ENCODE peak calls at places on chromosome 14, in five cellular contexts. One of them, this sample, is unnamed.

GRCh38 chr14:104346608-104347007 is 208.2 kb downstream of the KIF26A start:
- DNase-seq in neural progenitor cell: no peak
- DNase-seq in AG04450: no peak
- DNase-seq in fibroblast of lung: no peak
- DNase-seq in substantia nigra: no peak
- DNase-seq in this sample: no peak

GRCh38 chr14:54722791-54723432 is 156.0 kb downstream of the SAMD4A start:
- DNase-seq in neural progenitor cell: peak; percentile 56
- DNase-seq in fibroblast of lung: peak; percentile 50
- DNase-seq in AG04450: no peak
- DNase-seq in substantia nigra: no peak
- DNase-seq in this sample: no peak

GRCh38 chr14:95363468-95363954 is 43.8 kb upstream of the CLMN start:
- DNase-seq in AG04450: no peak
- DNase-seq in fibroblast of lung: no peak
- DNase-seq in substantia nigra: no peak
- DNase-seq in neural progenitor cell: no peak
- DNase-seq in this sample: no peak

GRCh38 chr14:64983439-64984310 is 3.0 kb upstream of the FNTB start:
- DNase-seq in substantia nigra: no peak
- DNase-seq in AG04450: no peak
- DNase-seq in neural progenitor cell: peak; percentile 58
- DNase-seq in fibroblast of lung: peak; percentile 50
- DNase-seq in this sample: no peak

GRCh38 chr14:55580401-55581010 is 499 bp downstream of the KTN1 start:
- DNase-seq in AG04450: no peak
- DNase-seq in substantia nigra: peak; percentile 65
- DNase-seq in fibroblast of lung: no peak
- DNase-seq in neural progenitor cell: peak; percentile 80
- DNase-seq in this sample: peak; percentile 40

GRCh38 chr14:64757601-64758000 is 53.4 kb downstream of the PLEKHG3 start:
- DNase-seq in fibroblast of lung: no peak
- DNase-seq in substantia nigra: no peak
- DNase-seq in AG04450: no peak
- DNase-seq in neural progenitor cell: no peak
- DNase-seq in this sample: no peak

GRCh38 chr14:26444745-26445144 is 153.1 kb downstream of the NOVA1 start:
- DNase-seq in neural progenitor cell: peak; percentile 82
- DNase-seq in fibroblast of lung: peak; percentile 7
- DNase-seq in substantia nigra: no peak
- DNase-seq in AG04450: no peak
- DNase-seq in this sample: no peak

GRCh38 chr14:76304536-76305473 is 71.1 kb upstream of the ESRRB start:
- DNase-seq in substantia nigra: no peak
- DNase-seq in AG04450: no peak
- DNase-seq in fibroblast of lung: no peak
- DNase-seq in neural progenitor cell: no peak
- DNase-seq in this sample: no peak

GRCh38 chr14:90842726-90843125 is 26.5 kb upstream of the TTC7B start:
- DNase-seq in substantia nigra: no peak
- DNase-seq in neural progenitor cell: no peak
- DNase-seq in AG04450: no peak
- DNase-seq in fibroblast of lung: no peak
- DNase-seq in this sample: no peak

GRCh38 chr14:84254205-84254788 is 1275.6 kb upstream of the FLRT2 start:
- DNase-seq in fibroblast of lung: no peak
- DNase-seq in AG04450: no peak
- DNase-seq in neural progenitor cell: peak; percentile 92
- DNase-seq in substantia nigra: no peak
- DNase-seq in this sample: no peak

GRCh38 chr14:63672417-63673180 is 30.9 kb upstream of the WDR89 start:
- DNase-seq in neural progenitor cell: no peak
- DNase-seq in AG04450: no peak
- DNase-seq in fibroblast of lung: peak; percentile 64
- DNase-seq in substantia nigra: no peak
- DNase-seq in this sample: no peak

GRCh38 chr14:76765461-76765931 is 4.2 kb downstream of the VASH1 start:
- DNase-seq in AG04450: no peak
- DNase-seq in fibroblast of lung: no peak
- DNase-seq in neural progenitor cell: no peak
- DNase-seq in substantia nigra: no peak
- DNase-seq in this sample: no peak

GRCh38 chr14:24231263-24232120 is 675 bp downstream of the NEDD8 start:
- DNase-seq in neural progenitor cell: no peak
- DNase-seq in substantia nigra: no peak
- DNase-seq in AG04450: no peak
- DNase-seq in fibroblast of lung: no peak
- DNase-seq in this sample: no peak

GRCh38 chr14:101881426-101881825 is 82.9 kb upstream of the DYNC1H1 start:
- DNase-seq in AG04450: no peak
- DNase-seq in fibroblast of lung: no peak
- DNase-seq in substantia nigra: no peak
- DNase-seq in neural progenitor cell: no peak
- DNase-seq in this sample: no peak

GRCh38 chr14:28765907-28766504 is 581 bp upstream of the FOXG1 start:
- DNase-seq in AG04450: no peak
- DNase-seq in fibroblast of lung: peak; percentile 19
- DNase-seq in neural progenitor cell: peak; percentile 68
- DNase-seq in substantia nigra: no peak
- DNase-seq in this sample: no peak

GRCh38 chr14:95509512-95509911 is 6.9 kb downstream of the SYNE3 start:
- DNase-seq in substantia nigra: no peak
- DNase-seq in fibroblast of lung: no peak
- DNase-seq in AG04450: no peak
- DNase-seq in neural progenitor cell: no peak
- DNase-seq in this sample: no peak

GRCh38 chr14:69727860-69728259 is 39.1 kb upstream of the SRSF5 start:
- DNase-seq in neural progenitor cell: no peak
- DNase-seq in fibroblast of lung: no peak
- DNase-seq in substantia nigra: no peak
- DNase-seq in AG04450: no peak
- DNase-seq in this sample: no peak

GRCh38 chr14:60250318-60251035 is 1.5 kb downstream of the PPM1A start:
- DNase-seq in neural progenitor cell: peak; percentile 39
- DNase-seq in fibroblast of lung: peak; percentile 40
- DNase-seq in substantia nigra: no peak
- DNase-seq in AG04450: no peak
- DNase-seq in this sample: no peak

GRCh38 chr14:95770777-95771176 is 56.9 kb upstream of the TCL1A start:
- DNase-seq in fibroblast of lung: no peak
- DNase-seq in substantia nigra: no peak
- DNase-seq in neural progenitor cell: no peak
- DNase-seq in AG04450: no peak
- DNase-seq in this sample: no peak

GRCh38 chr14:67241416-67242362 is at the start of gene PALS1:
- DNase-seq in AG04450: peak; percentile 55
- DNase-seq in substantia nigra: no peak
- DNase-seq in fibroblast of lung: peak; percentile 88
- DNase-seq in neural progenitor cell: no peak
- DNase-seq in this sample: no peak

GRCh38 chr14:93085916-93086315 is 29.8 kb downstream of the ITPK1 start:
- DNase-seq in fibroblast of lung: peak; percentile 42
- DNase-seq in AG04450: no peak
- DNase-seq in substantia nigra: no peak
- DNase-seq in neural progenitor cell: peak; percentile 85
- DNase-seq in this sample: peak; percentile 25

GRCh38 chr14:105151838-105152793 is 16.5 kb downstream of the JAG2 start:
- DNase-seq in AG04450: no peak
- DNase-seq in neural progenitor cell: no peak
- DNase-seq in substantia nigra: no peak
- DNase-seq in fibroblast of lung: no peak
- DNase-seq in this sample: no peak

GRCh38 chr14:92729632-92730358 is 18.6 kb downstream of the LGMN start:
- DNase-seq in fibroblast of lung: peak; percentile 96
- DNase-seq in substantia nigra: no peak
- DNase-seq in neural progenitor cell: no peak
- DNase-seq in AG04450: peak; percentile 89
- DNase-seq in this sample: no peak

GRCh38 chr14:75274045-75274898 is 4.4 kb upstream of the FOS start:
- DNase-seq in fibroblast of lung: no peak
- DNase-seq in substantia nigra: no peak
- DNase-seq in AG04450: no peak
- DNase-seq in neural progenitor cell: no peak
- DNase-seq in this sample: no peak

GRCh38 chr14:68364823-68365222 is 428.0 kb downstream of the ZFP36L1 start:
- DNase-seq in substantia nigra: no peak
- DNase-seq in AG04450: no peak
- DNase-seq in fibroblast of lung: peak; percentile 56
- DNase-seq in neural progenitor cell: no peak
- DNase-seq in this sample: no peak
- H3K27ac ChIP-seq in substantia nigra: peak overlapping the region; percentile 70
- H3K27ac ChIP-seq in AG04450: peak overlapping the region; percentile 42
- H3K27ac ChIP-seq in fibroblast of lung: peak overlapping the region; percentile 9
- H3K27ac ChIP-seq in neural progenitor cell: peak overlapping the region; percentile 98
- H3K27ac ChIP-seq in this sample: peak overlapping the region; percentile 83

DNA sequence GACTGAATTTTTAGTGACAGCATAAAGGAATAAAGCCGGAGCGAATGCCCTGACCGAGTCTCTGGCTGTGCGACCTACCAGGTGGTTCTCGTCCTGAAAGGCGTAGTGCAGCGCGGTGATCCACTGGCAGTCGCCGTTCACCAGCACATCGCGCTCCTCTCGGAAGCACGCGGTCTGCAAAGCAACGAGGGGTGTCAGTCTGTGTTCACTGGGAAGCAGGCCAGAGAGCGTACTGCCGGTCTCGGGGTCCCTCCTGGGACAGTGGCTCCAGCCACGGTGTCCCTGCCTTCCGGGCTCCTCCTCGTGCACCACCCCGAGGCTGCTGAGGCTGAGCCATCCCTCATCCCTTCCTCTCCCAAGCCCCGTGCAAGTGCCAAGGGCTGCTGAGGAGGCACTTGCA is 53.5 kb downstream of the CDC42BPB start:
- DNase-seq in fibroblast of lung: no peak
- DNase-seq in AG04450: no peak
- DNase-seq in neural progenitor cell: no peak
- DNase-seq in substantia nigra: no peak
- DNase-seq in this sample: no peak
- H3K27ac ChIP-seq in fibroblast of lung: no peak overlapping the region
- H3K27ac ChIP-seq in AG04450: no peak overlapping the region
- H3K27ac ChIP-seq in neural progenitor cell: no peak overlapping the region
- H3K27ac ChIP-seq in substantia nigra: peak overlapping the region; percentile 79
- H3K27ac ChIP-seq in this sample: no peak overlapping the region

GRCh38 chr14:98731286-98731685 is 540.7 kb downstream of the BCL11B start:
- DNase-seq in fibroblast of lung: no peak
- DNase-seq in neural progenitor cell: no peak
- DNase-seq in AG04450: no peak
- DNase-seq in substantia nigra: no peak
- DNase-seq in this sample: no peak

GRCh38 chr14:98728024-98728423 is 544.0 kb downstream of the BCL11B start:
- DNase-seq in AG04450: no peak
- DNase-seq in fibroblast of lung: no peak
- DNase-seq in substantia nigra: no peak
- DNase-seq in neural progenitor cell: no peak
- DNase-seq in this sample: no peak

GRCh38 chr14:98736701-98737338 is 535.2 kb downstream of the BCL11B start:
- DNase-seq in substantia nigra: no peak
- DNase-seq in neural progenitor cell: peak; percentile 53
- DNase-seq in fibroblast of lung: no peak
- DNase-seq in AG04450: no peak
- DNase-seq in this sample: no peak

GRCh38 chr14:98731701-98732100 is 540.3 kb downstream of the BCL11B start:
- DNase-seq in substantia nigra: no peak
- DNase-seq in neural progenitor cell: no peak
- DNase-seq in AG04450: no peak
- DNase-seq in fibroblast of lung: no peak
- DNase-seq in this sample: no peak

DNA sequence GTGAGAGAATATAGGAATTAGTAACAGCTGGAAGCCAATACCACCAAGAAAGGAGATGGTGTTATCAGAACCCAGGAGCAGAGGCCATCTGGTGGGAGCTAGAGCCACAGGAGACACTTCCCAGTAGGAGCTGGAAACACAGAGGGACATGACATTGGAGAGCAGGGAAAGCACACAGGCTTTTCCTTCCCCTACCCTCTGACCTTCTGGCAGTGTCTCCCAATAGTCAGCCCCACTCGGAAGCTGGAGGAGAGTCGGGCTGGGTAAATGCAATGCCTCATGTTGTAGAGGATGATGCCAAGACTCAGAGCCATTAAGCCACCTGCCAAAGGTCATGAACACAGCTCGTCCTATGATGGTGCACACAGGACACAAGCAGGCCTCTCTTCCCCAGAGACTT is 538.5 kb downstream of the BCL11B start:
- DNase-seq in substantia nigra: no peak
- DNase-seq in neural progenitor cell: no peak
- DNase-seq in fibroblast of lung: no peak
- DNase-seq in AG04450: no peak
- DNase-seq in this sample: no peak
- H3K27ac ChIP-seq in substantia nigra: no peak overlapping the region
- H3K27ac ChIP-seq in neural progenitor cell: no peak overlapping the region
- H3K27ac ChIP-seq in fibroblast of lung: no peak overlapping the region
- H3K27ac ChIP-seq in AG04450: no peak overlapping the region
- H3K27ac ChIP-seq in this sample: no peak overlapping the region

GRCh38 chr14:68549057-68549421 is 243.8 kb downstream of the ZFP36L1 start:
- DNase-seq in AG04450: no peak
- DNase-seq in neural progenitor cell: no peak
- DNase-seq in fibroblast of lung: peak; percentile 88
- DNase-seq in substantia nigra: no peak
- DNase-seq in this sample: no peak

GRCh38 chr14:68552075-68552474 is 240.8 kb downstream of the ZFP36L1 start:
- DNase-seq in neural progenitor cell: no peak
- DNase-seq in fibroblast of lung: no peak
- DNase-seq in AG04450: no peak
- DNase-seq in substantia nigra: no peak
- DNase-seq in this sample: no peak

GRCh38 chr14:68551045-68551683 is 241.7 kb downstream of the ZFP36L1 start:
- DNase-seq in substantia nigra: no peak
- DNase-seq in fibroblast of lung: no peak
- DNase-seq in AG04450: no peak
- DNase-seq in neural progenitor cell: no peak
- DNase-seq in this sample: no peak

GRCh38 chr14:68548194-68549056 is 244.4 kb downstream of the ZFP36L1 start:
- DNase-seq in AG04450: peak; percentile 96
- DNase-seq in substantia nigra: no peak
- DNase-seq in fibroblast of lung: peak; percentile 99
- DNase-seq in neural progenitor cell: peak; percentile 68
- DNase-seq in this sample: no peak

DNA sequence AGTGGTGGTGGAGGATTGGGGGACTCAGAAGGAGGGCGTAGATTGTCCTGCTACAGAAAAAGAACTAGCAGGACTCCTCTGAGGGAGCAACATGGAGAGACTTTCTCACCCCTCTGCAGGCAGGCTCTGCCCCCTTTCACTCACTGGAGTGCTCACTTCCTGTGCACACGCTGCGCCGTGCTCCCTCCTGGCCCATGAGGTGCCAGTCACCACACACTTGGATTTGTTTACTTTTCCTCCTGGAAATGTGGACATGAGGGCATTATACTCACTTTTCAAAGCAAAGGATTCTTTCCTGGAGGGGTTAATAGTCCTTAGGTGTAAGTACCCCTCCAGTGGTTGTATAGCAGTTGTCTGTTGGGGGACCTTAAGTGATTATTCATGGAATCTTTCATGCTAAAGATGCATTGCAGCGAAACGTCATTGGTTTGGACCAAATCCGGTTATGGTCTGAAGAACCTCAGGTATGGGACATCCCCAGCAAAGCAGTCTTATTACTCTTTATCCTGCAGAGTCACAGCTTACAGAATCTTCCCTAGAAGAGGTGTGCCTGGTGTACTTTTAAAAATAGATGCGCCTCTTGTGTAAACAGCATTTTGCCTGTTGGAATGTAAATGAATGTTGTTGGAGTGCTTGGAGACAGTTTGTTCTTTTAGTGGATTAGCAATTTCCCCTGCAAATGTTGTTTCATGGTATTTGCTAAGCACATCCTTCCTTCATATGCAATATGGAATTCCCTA is 242.7 kb downstream of the ZFP36L1 start:
- DNase-seq in substantia nigra: no peak
- DNase-seq in fibroblast of lung: no peak
- DNase-seq in AG04450: no peak
- DNase-seq in neural progenitor cell: no peak
- DNase-seq in this sample: no peak
- H3K27ac ChIP-seq in substantia nigra: no peak overlapping the region
- H3K27ac ChIP-seq in fibroblast of lung: no peak overlapping the region
- H3K27ac ChIP-seq in AG04450: peak overlapping the region; percentile 25
- H3K27ac ChIP-seq in neural progenitor cell: no peak overlapping the region
- H3K27ac ChIP-seq in this sample: no peak overlapping the region

This sample was measured in caudate nucleus.